ENCODE peak calls at places on chromosomes 16 and 17, in nine cellular contexts. X is IMR-90, Z is osteoblast, H is activated gamma-delta T cell, A is ecto neural progenitor cell, T is SK-MEL-5, V is HT1080, F is NT2/D1, J is AG04450. E is an unnamed sample.
A peak's percentile ranks its signal among the peaks of the same experiment; 100 is the strongest.

GRCh38 chr16:49473773-49474172 is 100.2 kb downstream of the C16orf78 start:
- DNase-seq in V (no peak), H (no peak), F (no peak), A (no peak), Z (no peak), T (no peak), J (no peak), X (no peak), E (no peak)

GRCh38 chr16:86634290-86634689 is 55.9 kb downstream of the FOXL1 start:
- DNase-seq in H (no peak), A (no peak), T (peak; percentile 29), J (no peak), V (peak; percentile 6), X (peak; percentile 33), F (no peak), Z (peak; percentile 83), E (no peak)

GRCh38 chr16:1913327-1914083 is 4.7 kb downstream of the HS3ST6 start:
- DNase-seq in H (no peak), J (no peak), F (no peak), Z (peak; percentile 84), T (no peak), A (no peak), V (no peak), X (no peak), E (no peak)

GRCh38 chr17:29257756-29258155 is 11.1 kb downstream of the CRYBA1 start:
- DNase-seq in H (no peak), T (no peak), V (no peak), F (no peak), A (no peak), J (no peak), X (peak; percentile 60), Z (no peak), E (no peak)

GRCh38 chr17:18129041-18129502 is 20.5 kb downstream of the MYO15A start:
- DNase-seq in T (peak; percentile 67), Z (peak; percentile 97), F (no peak), A (no peak), V (peak; percentile 46), H (no peak), X (peak; percentile 68), J (peak; percentile 34), E (no peak)

GRCh38 chr17:78789663-78790181 is 7.6 kb upstream of the CYTH1 start:
- DNase-seq in V (no peak), A (no peak), Z (no peak), J (peak; percentile 61), F (no peak), H (no peak), T (no peak), X (peak; percentile 89), E (no peak)

GRCh38 chr17:63623786-63624185 is 1.6 kb downstream of the MAP3K3 start:
- DNase-seq in T (peak; percentile 43), J (no peak), F (no peak), Z (peak; percentile 88), A (no peak), H (no peak), V (no peak), X (no peak), E (peak; percentile 45)

GRCh38 chr16:23240994-23241393 is 58.4 kb downstream of the SCNN1G start:
- DNase-seq in H (no peak), J (no peak), V (no peak), A (no peak), F (no peak), T (no peak), X (no peak), Z (no peak), E (no peak)

GRCh38 chr16:14036869-14037268 is 34.2 kb upstream of the MRTFB start:
- DNase-seq in T (no peak), X (no peak), J (no peak), V (no peak), F (no peak), H (no peak), A (no peak), Z (no peak), E (no peak)

GRCh38 chr17:47305302-47305923 is 18.3 kb upstream of the EFCAB13 start:
- DNase-seq in J (peak; percentile 74), X (peak; percentile 93), Z (peak; percentile 97), T (no peak), H (no peak), F (no peak), A (peak; percentile 29), V (peak; percentile 95), E (no peak)

GRCh38 chr17:49783051-49783715 is 5.3 kb upstream of the KAT7 start:
- DNase-seq in V (no peak), X (no peak), T (peak; percentile 70), Z (no peak), A (no peak), H (no peak), J (no peak), F (no peak), E (no peak)

GRCh38 chr17:19372866-19373505 is 5.3 kb upstream of the MAPK7 start:
- DNase-seq in T (no peak), H (no peak), Z (peak; percentile 41), V (no peak), A (peak; percentile 47), J (no peak), X (no peak), F (no peak), E (no peak)

GRCh38 chr17:38606646-38607611 is 1.2 kb upstream of the SRCIN1 start:
- DNase-seq in X (no peak), F (no peak), Z (peak; percentile 85), H (no peak), J (no peak), V (no peak), T (no peak), A (peak; percentile 53), E (no peak)

GRCh38 chr17:76151896-76152454 is 10.9 kb upstream of the FOXJ1 start:
- DNase-seq in Z (no peak), X (no peak), J (no peak), T (no peak), H (no peak), A (no peak), V (no peak), F (no peak), E (no peak)

GRCh38 chr16:84449156-84450140 is 55.0 kb downstream of the MEAK7 start:
- DNase-seq in A (no peak), F (no peak), X (no peak), Z (no peak), J (no peak), T (no peak), H (no peak), V (no peak), E (no peak)

GRCh38 chr16:65463652-65464260 is 341.9 kb upstream of the CDH11 start:
- DNase-seq in T (no peak), A (no peak), H (no peak), F (no peak), X (no peak), J (no peak), Z (no peak), V (no peak), E (no peak)

E was measured in COLO829.